ENCODE peak calls at places on chromosomes 11 and 22, in six cellular contexts. C is NCI-H1694, H is NT2/D1, P is globus pallidus, Q is left ventricle myocardium superior, Y is thoracic aorta. W is an unnamed sample.
A peak's percentile ranks its signal among the peaks of the same experiment; 100 is the strongest.

GRCh38 chr11:128587415-128587814 is at the start of gene ETS1:
- DNase-seq in C (no peak), H (no peak), P (no peak), Q (no peak), Y (no peak), W (no peak)

GRCh38 chr11:128942807-128943430 is at the start of gene TP53AIP1:
- DNase-seq in C (no peak), H (no peak), P (no peak), Q (no peak), Y (no peak), W (no peak)

GRCh38 chr11:95231881-95232605 is 1.0 kb upstream of the SESN3 start:
- DNase-seq in C (no peak), H (no peak), P (peak; percentile 72), Q (peak; percentile 76), Y (no peak), W (no peak)

GRCh38 chr11:134062255-134063030 is 6.4 kb upstream of the JAM3 start:
- DNase-seq in C (no peak), H (no peak), P (no peak), Q (no peak), Y (no peak), W (no peak)

GRCh38 chr11:119460582-119460981 is 37.6 kb upstream of the THY1 start:
- DNase-seq in C (no peak), H (no peak), P (no peak), Q (no peak), Y (no peak), W (no peak)

GRCh38 chr11:32817843-32818183 is 11.9 kb upstream of the PRRG4 start:
- DNase-seq in C (no peak), H (no peak), P (no peak), Q (no peak), Y (no peak), W (no peak)

GRCh38 chr22:38824587-38824986 is 19.2 kb downstream of the NPTXR start:
- DNase-seq in C (no peak), H (peak; percentile 68), P (peak; percentile 66), Q (peak; percentile 65), Y (no peak), W (no peak)

GRCh38 chr11:2844116-2844515 is 41.5 kb downstream of the CDKN1C start:
- DNase-seq in C (no peak), H (no peak), P (no peak), Q (no peak), Y (no peak), W (no peak)

GRCh38 chr11:64340671-64341335 is 799 bp downstream of the CCDC88B start:
- DNase-seq in C (no peak), H (no peak), P (no peak), Q (peak; percentile 65), Y (no peak), W (no peak)

GRCh38 chr11:114317738-114318137 is 21.5 kb downstream of the NNMT start:
- DNase-seq in C (no peak), H (peak; percentile 76), P (no peak), Q (peak; percentile 47), Y (no peak), W (no peak)

GRCh38 chr22:26564672-26565071 is 25.3 kb downstream of the TPST2 start:
- DNase-seq in C (no peak), H (no peak), P (no peak), Q (no peak), Y (no peak), W (no peak)

GRCh38 chr22:24094966-24095365 is 83.9 kb downstream of the CABIN1 start:
- DNase-seq in C (no peak), H (no peak), P (no peak), Q (no peak), Y (no peak), W (no peak)

GRCh38 chr11:7844521-7844920 is 47.8 kb upstream of the OR5P2 start:
- DNase-seq in C (no peak), H (no peak), P (no peak), Q (no peak), Y (no peak), W (no peak)

GRCh38 chr11:69437001-69437875 is 44.2 kb upstream of the LINC01488 start:
- DNase-seq in C (no peak), H (no peak), P (no peak), Q (no peak), Y (no peak), W (no peak)

GRCh38 chr22:27704581-27704980 is 97.0 kb downstream of the MN1 start:
- DNase-seq in C (no peak), H (no peak), P (no peak), Q (no peak), Y (no peak), W (no peak)

GRCh38 chr11:64094463-64095223 is 58.9 kb downstream of the FLRT1 start:
- DNase-seq in C (no peak), H (no peak), P (no peak), Q (no peak), Y (no peak), W (no peak)

GRCh38 chr11:128365044-128365443 is 222.3 kb downstream of the ETS1 start:
- DNase-seq in C (no peak), H (no peak), P (no peak), Q (no peak), Y (no peak), W (no peak)

GRCh38 chr11:34284166-34284565 is 73.6 kb downstream of the ABTB2 start:
- DNase-seq in C (no peak), H (no peak), P (no peak), Q (no peak), Y (no peak), W (no peak)

GRCh38 chr11:115469361-115469760 is 34.9 kb downstream of the CADM1 start:
- DNase-seq in C (no peak), H (no peak), P (no peak), Q (no peak), Y (no peak), W (peak; percentile 48)

GRCh38 chr11:73647459-73648100 is 1.2 kb downstream of the PLEKHB1 start:
- DNase-seq in C (no peak), H (peak; percentile 87), P (peak; percentile 99), Q (peak; percentile 92), Y (peak; percentile 68), W (peak; percentile 40)

GRCh38 chr22:29479417-29480261 is at the start of gene NEFH:
- DNase-seq in C (peak; percentile 72), H (no peak), P (no peak), Q (no peak), Y (no peak), W (no peak)

GRCh38 chr11:31805629-31806185 is 5.4 kb downstream of the PAX6 start:
- DNase-seq in C (no peak), H (no peak), P (no peak), Q (no peak), Y (no peak), W (no peak)

W was measured in GM12878.